ENCODE peak calls at places on chromosomes 16 and 17, in ten cellular contexts. E is H7; L is GM12865; R is stomach; Y is cardiac fibroblast; V is mammary epithelial cell; D is Caco-2; W is dorsolateral prefrontal cortex; U is CD4-positive, alpha-beta memory T cell; S is BJ. O is an unnamed sample.

GRCh38 chr17:50173335-50173941 is 7.6 kb downstream of the SGCA start:
- DNase-seq in E (peak), L (no peak), R (no peak), Y (peak), V (peak), D (no peak), W (no peak), U (no peak), S (peak), O (no peak)

GRCh38 chr16:67034478-67034877 is 5.5 kb downstream of the CBFB start:
- DNase-seq in E (no peak), L (no peak), R (no peak), Y (peak), V (no peak), D (no peak), W (no peak), U (no peak), S (no peak), O (no peak)

GRCh38 chr17:67137026-67137370 is 92.6 kb downstream of the CACNG1 start:
- DNase-seq in E (no peak), L (no peak), R (no peak), Y (no peak), V (no peak), D (no peak), W (no peak), U (no peak), S (no peak), O (no peak)

GRCh38 chr17:31413871-31414589 is 22.6 kb downstream of the RAB11FIP4 start:
- DNase-seq in E (no peak), L (no peak), R (no peak), Y (peak), V (peak), D (no peak), W (peak), U (no peak), S (peak), O (no peak)

GRCh38 chr17:7888184-7888920 is at the start of gene CHD3:
- DNase-seq in E (peak), L (no peak), R (peak), Y (peak), V (peak), D (peak), W (peak), U (peak), S (no peak), O (no peak)

GRCh38 chr17:57662021-57662420 is 83.1 kb downstream of the CCDC182 start:
- DNase-seq in E (no peak), L (no peak), R (no peak), Y (no peak), V (no peak), D (no peak), W (no peak), U (no peak), S (no peak), O (no peak)

GRCh38 chr17:81481011-81481799 is 31.4 kb downstream of the ACTG1 start:
- DNase-seq in E (peak), L (no peak), R (peak), Y (peak), V (no peak), D (no peak), W (peak), U (peak), S (no peak), O (peak)

GRCh38 chr17:56903560-56903959 is 10.3 kb downstream of the TRIM25 start:
- DNase-seq in E (no peak), L (no peak), R (no peak), Y (no peak), V (no peak), D (no peak), W (no peak), U (no peak), S (no peak), O (no peak)

GRCh38 chr16:68064791-68065365 is 20.3 kb upstream of the NFATC3 start:
- DNase-seq in E (peak), L (peak), R (peak), Y (peak), V (peak), D (peak), W (peak), U (peak), S (no peak), O (peak)

GRCh38 chr17:72004476-72005331 is 116.1 kb upstream of the SOX9 start:
- DNase-seq in E (no peak), L (peak), R (no peak), Y (peak), V (no peak), D (no peak), W (no peak), U (no peak), S (no peak), O (no peak)

GRCh38 chr17:61323696-61324539 is 75.7 kb upstream of the TBX2 start:
- DNase-seq in E (no peak), L (no peak), R (no peak), Y (no peak), V (no peak), D (no peak), W (no peak), U (no peak), S (no peak), O (no peak)

GRCh38 chr17:66941773-66942452 is 22.6 kb upstream of the CACNG4 start:
- DNase-seq in E (no peak), L (no peak), R (no peak), Y (no peak), V (no peak), D (no peak), W (no peak), U (no peak), S (no peak), O (no peak)

GRCh38 chr16:1108299-1109252 is 12.5 kb upstream of the C1QTNF8 start:
- DNase-seq in E (peak), L (no peak), R (peak), Y (peak), V (no peak), D (no peak), W (peak), U (no peak), S (no peak), O (no peak)

GRCh38 chr17:76740329-76741118 is 2.6 kb downstream of the MFSD11 start:
- DNase-seq in E (no peak), L (no peak), R (no peak), Y (peak), V (no peak), D (no peak), W (no peak), U (no peak), S (no peak), O (no peak)

GRCh38 chr17:82808006-82808405 is 31.8 kb downstream of the ZNF750 start:
- DNase-seq in E (peak), L (no peak), R (no peak), Y (no peak), V (no peak), D (no peak), W (no peak), U (no peak), S (no peak), O (no peak)

GRCh38 chr17:41403409-41404023 is 6.1 kb upstream of the KRT31 start:
- DNase-seq in E (no peak), L (no peak), R (no peak), Y (no peak), V (no peak), D (no peak), W (no peak), U (peak), S (no peak), O (no peak)

GRCh38 chr16:85344502-85345128 is 232.3 kb upstream of the CIBAR2 start:
- DNase-seq in E (no peak), L (no peak), R (no peak), Y (no peak), V (no peak), D (no peak), W (no peak), U (no peak), S (no peak), O (no peak)

GRCh38 chr17:13209091-13209490 is 191.3 kb upstream of the ELAC2 start:
- DNase-seq in E (no peak), L (no peak), R (no peak), Y (peak), V (no peak), D (no peak), W (no peak), U (no peak), S (no peak), O (no peak)

GRCh38 chr17:47742319-47743181 is 9.5 kb downstream of the TBX21 start:
- DNase-seq in E (peak), L (peak), R (no peak), Y (peak), V (no peak), D (peak), W (no peak), U (peak), S (no peak), O (peak)

GRCh38 chr17:78180083-78180482 is 6.8 kb downstream of the TK1 start:
- DNase-seq in E (no peak), L (no peak), R (no peak), Y (no peak), V (no peak), D (no peak), W (no peak), U (no peak), S (no peak), O (no peak)

GRCh38 chr17:47246120-47246519 is 7.5 kb upstream of the ITGB3 start:
- DNase-seq in E (no peak), L (no peak), R (no peak), Y (no peak), V (no peak), D (no peak), W (no peak), U (no peak), S (no peak), O (no peak)

GRCh38 chr16:78566397-78567073 is 467.1 kb downstream of the WWOX start:
- DNase-seq in E (no peak), L (no peak), R (no peak), Y (no peak), V (no peak), D (no peak), W (no peak), U (peak), S (no peak), O (peak)

GRCh38 chr17:78798695-78799559 is 16.9 kb upstream of the CYTH1 start:
- DNase-seq in E (peak), L (peak), R (no peak), Y (peak), V (peak), D (no peak), W (no peak), U (peak), S (no peak), O (no peak)

GRCh38 chr17:81060416-81060815 is 25.5 kb downstream of the BAIAP2 start:
- DNase-seq in E (no peak), L (no peak), R (no peak), Y (no peak), V (no peak), D (no peak), W (no peak), U (no peak), S (no peak), O (no peak)

GRCh38 chr17:77591231-77591785 is 367.2 kb upstream of the TNRC6C start:
- DNase-seq in E (no peak), L (no peak), R (no peak), Y (no peak), V (no peak), D (no peak), W (no peak), U (no peak), S (no peak), O (no peak)

GRCh38 chr17:61251939-61252865 is 147.4 kb upstream of the TBX2 start:
- DNase-seq in E (no peak), L (peak), R (peak), Y (peak), V (no peak), D (no peak), W (peak), U (no peak), S (peak), O (no peak)

GRCh38 chr17:77131919-77132318 is 8.8 kb upstream of the SEC14L1 start:
- DNase-seq in E (no peak), L (no peak), R (peak), Y (peak), V (peak), D (no peak), W (no peak), U (no peak), S (no peak), O (no peak)

GRCh38 chr16:88639231-88640038 is 1.1 kb downstream of the IL17C start:
- DNase-seq in E (peak), L (no peak), R (peak), Y (no peak), V (no peak), D (peak), W (no peak), U (no peak), S (no peak), O (no peak)

GRCh38 chr16:19900590-19900989 is 15.9 kb upstream of the GPRC5B start:
- DNase-seq in E (peak), L (no peak), R (no peak), Y (no peak), V (no peak), D (no peak), W (no peak), U (no peak), S (no peak), O (no peak)

GRCh38 chr17:78753316-78754250 is 28.5 kb downstream of the CYTH1 start:
- DNase-seq in E (no peak), L (no peak), R (no peak), Y (no peak), V (no peak), D (no peak), W (no peak), U (no peak), S (no peak), O (no peak)

GRCh38 chr16:86834451-86835035 is 256.2 kb downstream of the FOXL1 start:
- DNase-seq in E (peak), L (no peak), R (no peak), Y (peak), V (no peak), D (no peak), W (peak), U (no peak), S (no peak), O (no peak)

GRCh38 chr16:67892899-67893790 is at the start of gene PSKH1:
- DNase-seq in E (peak), L (peak), R (peak), Y (peak), V (peak), D (peak), W (peak), U (peak), S (peak), O (peak)

GRCh38 chr17:77036841-77037381 is 103.9 kb upstream of the SEC14L1 start:
- DNase-seq in E (no peak), L (peak), R (peak), Y (peak), V (peak), D (peak), W (peak), U (no peak), S (no peak), O (no peak)

GRCh38 chr16:19505600-19506303 is 16.1 kb downstream of the GDE1 start:
- DNase-seq in E (no peak), L (no peak), R (no peak), Y (peak), V (no peak), D (no peak), W (no peak), U (no peak), S (no peak), O (no peak)

GRCh38 chr17:4276514-4276913 is 12.7 kb upstream of the ANKFY1 start:
- DNase-seq in E (no peak), L (no peak), R (no peak), Y (peak), V (no peak), D (no peak), W (no peak), U (no peak), S (no peak), O (no peak)

GRCh38 chr16:49924078-49924477 is 68.2 kb upstream of the ZNF423 start:
- DNase-seq in E (peak), L (peak), R (no peak), Y (no peak), V (no peak), D (peak), W (no peak), U (no peak), S (no peak), O (peak)

GRCh38 chr17:32355649-32356377 is 5.9 kb downstream of the ZNF207 start:
- DNase-seq in E (peak), L (no peak), R (no peak), Y (no peak), V (no peak), D (no peak), W (no peak), U (no peak), S (no peak), O (no peak)

GRCh38 chr16:20740007-20740883 is 1.4 kb downstream of the THUMPD1 start:
- DNase-seq in E (no peak), L (peak), R (no peak), Y (peak), V (peak), D (no peak), W (no peak), U (peak), S (no peak), O (peak)

GRCh38 chr17:61009619-61010018 is 332.0 kb downstream of the BCAS3 start:
- DNase-seq in E (no peak), L (peak), R (no peak), Y (peak), V (no peak), D (no peak), W (no peak), U (no peak), S (no peak), O (no peak)

GRCh38 chr17:29617125-29617480 is 5.6 kb downstream of the CORO6 start:
- DNase-seq in E (peak), L (peak), R (peak), Y (peak), V (no peak), D (peak), W (peak), U (peak), S (no peak), O (peak)
- H3K4me3 ChIP-seq in E (peak), L (peak), R (peak), Y (no peak), V (no peak), D (peak), W (peak), U (peak), S (no peak), O (peak)

DNA sequence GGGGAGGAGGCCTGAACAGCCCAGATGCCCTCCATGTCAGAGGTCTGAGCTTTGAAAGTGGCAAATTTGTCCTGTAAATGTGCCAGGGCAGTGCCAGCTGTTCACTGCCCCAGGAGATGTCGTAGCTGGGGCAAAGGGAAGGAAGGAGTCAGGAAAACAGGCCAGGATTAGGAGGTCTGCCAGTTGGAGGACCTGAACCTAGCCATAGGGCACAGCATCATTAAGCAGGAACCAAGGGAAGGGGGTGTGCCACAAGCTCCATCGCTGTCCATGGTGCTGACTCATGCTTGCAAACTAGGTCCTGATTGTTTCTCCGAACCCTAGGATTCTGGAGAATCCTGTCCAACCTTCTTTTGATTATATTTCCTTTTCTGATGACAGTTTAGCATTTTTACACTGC is 124.2 kb downstream of the TMEM132E start:
- DNase-seq in E (peak), L (peak), R (no peak), Y (peak), V (peak), D (peak), W (no peak), U (peak), S (no peak), O (peak)
- H3K4me3 ChIP-seq in E (no peak), L (no peak), R (no peak), Y (no peak), V (no peak), D (no peak), W (no peak), U (no peak), S (no peak), O (no peak)

GRCh38 chr17:45433136-45433535 is 466 bp upstream of the ARHGAP27 start:
- DNase-seq in E (peak), L (no peak), R (no peak), Y (no peak), V (no peak), D (no peak), W (no peak), U (no peak), S (no peak), O (no peak)
- H3K4me3 ChIP-seq in E (peak), L (no peak), R (peak), Y (no peak), V (no peak), D (peak), W (no peak), U (no peak), S (no peak), O (no peak)

DNA sequence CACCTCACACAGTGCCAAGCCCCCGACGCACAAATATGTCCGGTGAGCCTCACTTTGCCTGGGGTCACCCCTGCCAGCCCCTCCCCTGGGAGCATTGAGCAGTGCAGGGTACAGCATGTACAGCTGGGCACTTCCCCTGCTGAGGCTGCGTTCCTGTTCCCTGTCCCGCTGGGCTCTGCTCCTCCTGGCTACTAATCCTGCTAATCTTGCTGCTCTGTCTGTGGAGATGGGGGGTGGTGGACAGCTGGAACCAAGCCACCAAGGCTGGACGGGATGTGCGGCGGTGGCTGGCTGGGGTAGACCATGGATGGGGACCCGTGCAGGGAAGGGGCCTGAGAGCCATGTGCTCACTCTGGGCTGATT is 4.1 kb upstream of the TCAP start:
- DNase-seq in E (no peak), L (no peak), R (no peak), Y (no peak), V (no peak), D (no peak), W (no peak), U (no peak), S (no peak), O (no peak)
- H3K4me3 ChIP-seq in E (no peak), L (no peak), R (no peak), Y (no peak), V (no peak), D (no peak), W (no peak), U (no peak), S (no peak), O (no peak)

O was measured in Jurkat, Clone E6-1.